ENCODE peak calls at places on chromosomes 5 and 9, in ten cellular contexts. M is lower leg skin, F is A549, H is AG04450, C is RWPE2, S is PC-9, Q is BE2C, R is endothelial cell, K is right lobe of liver, Y is cardiac fibroblast. V is an unnamed sample.

GRCh38 chr5:147801461-147801860 is 18.9 kb upstream of the JAKMIP2 start:
- DNase-seq in Y (no peak), S (no peak), K (no peak), Q (no peak), M (no peak), H (no peak), C (no peak), F (no peak), R (no peak), V (no peak)

GRCh38 chr5:67293177-67293576 is 96.6 kb upstream of the CD180 start:
- DNase-seq in K (no peak), R (no peak), H (no peak), Y (no peak), M (no peak), S (no peak), Q (no peak), C (no peak), F (no peak), V (no peak)

GRCh38 chr5:44952376-44952775 is 143.6 kb downstream of the MRPS30 start:
- DNase-seq in R (peak), F (peak), Y (peak), H (no peak), M (no peak), Q (peak), S (peak), K (no peak), C (no peak), V (no peak)

GRCh38 chr5:104652271-104652861 is 1089.8 kb upstream of the NUDT12 start:
- DNase-seq in H (no peak), F (no peak), K (no peak), C (no peak), Y (no peak), M (no peak), S (peak), Q (no peak), R (no peak), V (no peak)

GRCh38 chr5:172479034-172479783 is 24.9 kb upstream of the SH3PXD2B start:
- DNase-seq in M (peak), Q (peak), Y (peak), K (peak), R (peak), F (peak), S (peak), H (peak), C (no peak), V (no peak)

GRCh38 chr5:33272288-33272687 is 168.5 kb upstream of the TARS1 start:
- DNase-seq in Q (no peak), R (no peak), C (no peak), F (peak), Y (peak), K (no peak), M (no peak), H (peak), S (peak), V (no peak)

GRCh38 chr9:107784235-107784958 is 294.8 kb upstream of the KLF4 start:
- DNase-seq in Y (peak), S (peak), M (peak), F (peak), H (peak), K (peak), C (no peak), R (peak), Q (no peak), V (no peak)

GRCh38 chr5:72212171-72212570 is 104.9 kb downstream of the MAP1B start:
- DNase-seq in K (no peak), R (no peak), Q (no peak), M (no peak), H (no peak), F (no peak), Y (peak), C (no peak), S (no peak), V (no peak)

GRCh38 chr5:140608730-140609520 is 24.1 kb downstream of the CD14 start:
- DNase-seq in M (peak), C (no peak), H (no peak), Y (peak), Q (no peak), S (no peak), R (no peak), K (no peak), F (no peak), V (no peak)

GRCh38 chr9:113511856-113512761 is 48.6 kb downstream of the RGS3 start:
- DNase-seq in Q (no peak), Y (peak), S (no peak), M (no peak), C (no peak), K (no peak), F (no peak), H (no peak), R (no peak), V (peak)

GRCh38 chr5:178790371-178790770 is 59.9 kb upstream of the ZNF354A start:
- DNase-seq in R (no peak), H (no peak), M (no peak), F (no peak), K (no peak), C (peak), Y (no peak), S (peak), Q (no peak), V (peak)

GRCh38 chr9:116287721-116288120 is 134.1 kb downstream of the PAPPA start:
- DNase-seq in M (no peak), C (no peak), S (no peak), H (no peak), Y (peak), R (no peak), F (no peak), K (no peak), Q (no peak), V (no peak)

GRCh38 chr9:95852059-95853032 is 23.1 kb upstream of the ERCC6L2 start:
- DNase-seq in F (peak), H (peak), Y (peak), M (no peak), S (peak), R (no peak), Q (no peak), K (no peak), C (no peak), V (no peak)

GRCh38 chr5:38757451-38758245 is 88.2 kb upstream of the OSMR start:
- DNase-seq in R (no peak), Q (no peak), M (no peak), C (no peak), S (no peak), F (no peak), K (no peak), Y (no peak), H (no peak), V (no peak)

GRCh38 chr9:4180907-4181605 is 118.8 kb downstream of the GLIS3 start:
- DNase-seq in Q (no peak), R (no peak), M (no peak), H (no peak), Y (no peak), K (no peak), C (no peak), S (no peak), F (no peak), V (no peak)

GRCh38 chr5:35647712-35648111 is 30.0 kb downstream of the SPEF2 start:
- DNase-seq in K (no peak), C (no peak), H (no peak), Y (no peak), M (no peak), F (no peak), S (no peak), R (no peak), Q (no peak), V (no peak)

GRCh38 chr5:35656721-35657120 is 39.1 kb downstream of the SPEF2 start:
- DNase-seq in M (no peak), S (no peak), K (no peak), F (no peak), Q (no peak), H (peak), Y (no peak), C (no peak), R (no peak), V (no peak)

GRCh38 chr5:35647128-35647527 is 29.5 kb downstream of the SPEF2 start:
- DNase-seq in S (no peak), Q (no peak), C (no peak), Y (no peak), H (no peak), M (no peak), R (no peak), F (no peak), K (no peak), V (no peak)

DNA sequence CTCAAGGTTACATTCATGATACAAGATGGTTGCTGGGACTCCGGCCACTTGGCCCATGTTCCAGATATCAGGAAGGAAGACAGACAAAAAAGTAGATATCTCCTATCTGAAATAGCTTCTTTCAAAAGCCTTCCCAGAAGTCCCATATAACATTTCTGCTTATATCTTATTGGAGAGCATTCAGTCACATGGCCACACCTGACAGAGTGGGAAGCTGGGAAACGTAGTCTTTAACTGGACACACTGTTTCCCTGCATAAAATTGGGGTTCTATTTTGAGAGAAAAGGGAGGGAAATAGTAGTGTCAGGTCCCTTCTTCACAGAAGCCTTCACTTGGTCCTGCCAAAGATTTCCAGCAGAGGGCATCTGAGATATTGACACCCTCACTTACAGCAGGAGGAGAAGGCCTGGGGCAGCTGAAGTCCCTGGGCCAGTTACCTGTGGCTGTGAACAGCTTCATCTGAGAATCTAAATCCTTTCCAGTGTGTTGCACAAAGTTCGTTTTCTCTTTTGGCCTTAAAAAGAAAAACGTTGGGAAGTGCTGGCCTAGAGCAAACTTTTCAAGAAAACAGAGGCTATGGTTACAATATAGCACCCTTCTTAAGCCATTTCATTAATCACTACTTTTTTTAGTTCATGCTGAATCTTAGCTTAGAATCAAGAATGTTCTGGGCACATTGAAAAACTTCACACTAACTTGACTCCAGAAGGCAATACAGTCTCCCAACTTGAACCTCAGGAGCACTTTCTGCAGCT is 33.5 kb downstream of the SPEF2 start:
- DNase-seq in F (peak), M (no peak), S (peak), C (no peak), H (peak), R (peak), Q (peak), Y (peak), K (no peak), V (no peak)
- TF ChIP-seq CTCF in F (peak), M (no peak), S (peak), C (peak), H (peak), R (peak), Q (peak), Y (peak), K (peak), V (peak)

GRCh38 chr9:7549261-7549660 is 250.3 kb downstream of the DMAC1 start:
- DNase-seq in H (no peak), Y (no peak), Q (no peak), R (peak), F (no peak), C (no peak), M (no peak), S (no peak), K (no peak), V (no peak)
- TF ChIP-seq CTCF in H (no peak), Y (no peak), Q (no peak), R (no peak), F (no peak), C (no peak), M (no peak), S (no peak), K (no peak), V (no peak)

GRCh38 chr9:91775011-91775707 is 174.9 kb downstream of the ROR2 start:
- DNase-seq in C (no peak), Y (peak), H (peak), F (peak), S (peak), M (no peak), R (peak), K (peak), Q (peak), V (no peak)

GRCh38 chr9:91778031-91778430 is 172.0 kb downstream of the ROR2 start:
- DNase-seq in H (no peak), Y (no peak), R (no peak), F (no peak), C (no peak), K (no peak), Q (no peak), S (no peak), M (no peak), V (no peak)

GRCh38 chr9:91777437-91777836 is 172.6 kb downstream of the ROR2 start:
- DNase-seq in Q (no peak), M (no peak), Y (peak), F (no peak), S (no peak), R (no peak), C (no peak), H (peak), K (no peak), V (no peak)

GRCh38 chr9:91776409-91777365 is 173.3 kb downstream of the ROR2 start:
- DNase-seq in Q (no peak), H (peak), C (no peak), K (no peak), S (no peak), Y (peak), F (no peak), R (no peak), M (no peak), V (no peak)

DNA sequence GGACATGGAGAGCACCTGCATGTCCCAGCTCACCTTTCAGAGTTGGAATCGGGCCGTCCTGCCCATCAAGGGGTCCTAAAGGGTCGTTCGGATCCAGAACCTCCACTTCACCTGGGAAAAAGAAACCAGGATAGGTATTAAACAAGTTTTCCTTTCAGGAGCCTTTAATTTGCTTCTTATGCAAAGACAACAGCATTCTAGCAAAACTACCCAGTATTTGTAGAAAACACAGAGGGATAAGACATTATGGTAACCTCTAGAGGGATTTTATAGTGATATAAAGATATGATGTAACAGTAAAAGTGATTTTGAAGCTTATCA is 174.4 kb downstream of the ROR2 start:
- DNase-seq in S (no peak), K (no peak), Y (no peak), M (no peak), H (no peak), Q (no peak), C (no peak), R (no peak), F (no peak), V (no peak)
- TF ChIP-seq CTCF in S (peak), K (no peak), Y (no peak), M (no peak), H (no peak), Q (no peak), C (peak), R (peak), F (peak), V (peak)

GRCh38 chr5:5026407-5026780 is 113.7 kb upstream of the ADAMTS16 start:
- DNase-seq in K (no peak), C (no peak), Q (no peak), S (no peak), R (no peak), M (no peak), F (no peak), H (no peak), Y (no peak), V (no peak)

GRCh38 chr5:5031665-5032064 is 108.5 kb upstream of the ADAMTS16 start:
- DNase-seq in K (no peak), Y (no peak), F (no peak), Q (no peak), S (no peak), H (no peak), M (no peak), C (no peak), R (no peak), V (no peak)

GRCh38 chr5:5021436-5021835 is 118.7 kb upstream of the ADAMTS16 start:
- DNase-seq in K (no peak), C (no peak), Q (no peak), H (no peak), S (no peak), R (no peak), Y (no peak), M (no peak), F (no peak), V (no peak)

GRCh38 chr5:5025098-5025773 is 114.9 kb upstream of the ADAMTS16 start:
- DNase-seq in C (no peak), Y (no peak), K (no peak), Q (no peak), M (no peak), R (no peak), H (no peak), F (no peak), S (no peak), V (no peak)

GRCh38 chr5:5025774-5026406 is 114.2 kb upstream of the ADAMTS16 start:
- DNase-seq in H (no peak), Y (no peak), S (peak), Q (peak), F (peak), C (no peak), K (no peak), R (no peak), M (no peak), V (no peak)
- TF ChIP-seq CTCF in H (no peak), Y (no peak), S (no peak), Q (no peak), F (no peak), C (no peak), K (no peak), R (no peak), M (no peak), V (no peak)

GRCh38 chr5:112535339-112535738 is 116.3 kb upstream of the EPB41L4A start:
- DNase-seq in Q (no peak), C (no peak), Y (no peak), S (no peak), H (no peak), M (no peak), F (no peak), K (no peak), R (no peak), V (no peak)

GRCh38 chr5:112533315-112533867 is 114.3 kb upstream of the EPB41L4A start:
- DNase-seq in F (peak), C (no peak), H (no peak), Y (no peak), S (no peak), K (no peak), M (no peak), Q (no peak), R (no peak), V (no peak)

GRCh38 chr5:112532654-112533314 is 113.7 kb upstream of the EPB41L4A start:
- DNase-seq in C (no peak), F (no peak), H (no peak), Q (no peak), S (no peak), M (no peak), Y (no peak), K (no peak), R (no peak), V (no peak)

GRCh38 chr5:112534067-112534466 is 115.0 kb upstream of the EPB41L4A start:
- DNase-seq in S (no peak), K (no peak), C (no peak), M (no peak), Q (no peak), F (no peak), H (no peak), Y (no peak), R (no peak), V (no peak)

DNA sequence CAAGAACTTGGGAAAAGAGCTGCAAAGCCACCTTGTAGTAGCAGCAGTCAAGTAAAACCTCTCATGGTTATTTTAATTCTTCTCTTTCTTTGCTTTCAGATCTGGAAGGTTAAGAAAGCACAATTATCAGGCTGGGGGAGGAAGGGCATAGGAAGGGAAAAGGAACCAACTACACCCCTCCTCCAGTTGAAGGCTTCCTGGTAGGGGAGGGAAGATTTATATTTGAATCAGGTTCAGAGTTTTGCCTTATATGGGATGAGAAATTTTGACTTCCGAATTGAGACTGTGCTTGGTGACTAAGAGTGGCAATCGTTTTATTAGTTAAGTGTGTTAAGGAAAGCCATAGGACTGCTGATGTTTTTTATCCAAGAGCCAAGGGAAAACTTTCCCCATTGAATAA is 115.5 kb upstream of the EPB41L4A start:
- DNase-seq in K (no peak), M (no peak), R (no peak), Q (no peak), Y (no peak), H (no peak), F (no peak), S (no peak), C (no peak), V (no peak)
- TF ChIP-seq CTCF in K (no peak), M (no peak), R (no peak), Q (no peak), Y (no peak), H (no peak), F (no peak), S (no peak), C (no peak), V (no peak)

DNA sequence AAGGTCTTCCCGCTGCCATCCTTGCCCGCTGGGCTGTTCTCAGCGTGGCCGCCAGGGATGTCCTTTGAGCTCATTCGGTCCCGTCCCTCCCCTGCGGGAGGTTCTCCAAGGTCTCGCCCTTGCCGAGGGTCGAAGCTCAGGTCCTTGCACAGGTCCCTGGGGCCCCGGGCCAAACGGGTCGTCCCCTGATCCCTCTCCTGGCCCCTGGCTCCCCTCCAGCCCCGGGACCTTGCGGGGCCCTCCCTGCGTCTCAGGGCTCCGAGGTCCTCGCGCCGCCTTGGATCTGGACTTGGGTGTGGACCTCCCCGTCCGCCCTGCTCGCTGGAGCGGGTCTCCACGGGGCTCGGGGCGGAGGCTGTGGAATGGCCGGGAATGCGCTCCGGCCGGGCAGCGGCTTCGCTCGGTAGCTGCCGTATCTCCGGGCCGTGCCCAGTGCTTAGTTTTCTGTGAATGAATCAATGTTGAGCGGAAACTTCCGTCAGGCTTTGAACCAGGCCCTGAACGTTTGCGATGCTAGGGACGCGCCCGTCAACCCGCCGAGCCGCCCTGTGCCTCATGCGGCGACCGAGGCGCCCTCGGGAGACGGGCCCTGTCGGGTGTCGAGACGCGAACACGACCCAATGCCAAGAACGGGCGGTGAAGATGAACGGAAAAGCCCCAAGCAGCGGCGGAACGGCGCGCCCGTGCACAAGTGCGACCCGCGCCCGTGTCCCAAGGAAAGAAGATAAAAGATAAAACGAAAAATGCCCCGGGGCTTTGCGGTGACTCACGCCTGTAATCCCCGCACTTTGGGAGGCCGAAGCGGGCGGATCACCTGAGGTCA is 779 bp downstream of the RNU6ATAC start:
- DNase-seq in Q (no peak), Y (peak), M (peak), F (no peak), S (peak), R (peak), K (peak), H (no peak), C (no peak), V (no peak)
- TF ChIP-seq CTCF in Q (no peak), Y (peak), M (no peak), F (no peak), S (peak), R (peak), K (peak), H (peak), C (no peak), V (peak)

DNA sequence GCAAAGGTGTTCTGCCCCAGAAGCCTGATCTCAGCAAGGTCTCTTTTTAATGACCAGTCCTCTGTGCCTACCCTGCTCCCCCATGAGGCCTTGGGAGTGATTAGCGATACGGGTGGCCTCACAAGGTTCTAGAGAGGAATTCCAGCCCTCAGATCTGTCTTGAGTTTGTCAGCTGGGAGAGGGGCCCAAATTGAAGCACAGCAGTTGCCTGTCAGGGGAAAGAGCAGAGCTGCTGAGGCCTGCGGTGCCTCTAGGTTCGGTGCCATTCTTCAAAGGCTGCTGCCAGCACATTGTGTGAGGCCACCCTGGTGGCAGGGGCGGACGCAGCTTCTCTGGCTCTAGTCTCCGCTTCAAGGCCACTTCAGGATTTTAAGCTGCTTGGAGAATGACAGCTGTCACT is 85.7 kb upstream of the GRIA1 start:
- DNase-seq in S (no peak), M (no peak), Q (no peak), Y (no peak), R (no peak), K (no peak), F (no peak), C (no peak), H (no peak), V (no peak)
- TF ChIP-seq CTCF in S (no peak), M (no peak), Q (no peak), Y (no peak), R (no peak), K (no peak), F (no peak), C (no peak), H (no peak), V (no peak)

GRCh38 chr5:54804521-54804920 is 180.9 kb downstream of the ESM1 start:
- DNase-seq in R (no peak), M (no peak), F (no peak), S (no peak), H (no peak), Q (no peak), K (no peak), Y (no peak), C (no peak), V (no peak)
- TF ChIP-seq CTCF in R (no peak), M (no peak), F (no peak), S (no peak), H (no peak), Q (no peak), K (no peak), Y (no peak), C (no peak), V (no peak)

V was measured in chondrocyte.